ENCODE peak calls at places on chromosomes 3 and 15, in nine cellular contexts. C is left lung; F is GM23248; I is body of pancreas; N is tibial nerve; Y is upper lobe of right lung; X is pancreas; Q is CD4-positive, alpha-beta memory T cell; D is cardiac muscle cell. E is an unnamed sample.

GRCh38 chr3:46882377-46883015 is 5.0 kb downstream of the PTH1R start:
- DNase-seq in C (no peak), F (peak; percentile 52), I (peak; percentile 16), N (no peak), Y (no peak), X (no peak), Q (no peak), D (peak; percentile 70), E (no peak)

GRCh38 chr3:132405188-132405587 is 12.1 kb upstream of the DNAJC13 start:
- DNase-seq in C (no peak), F (peak; percentile 60), I (no peak), N (no peak), Y (no peak), X (no peak), Q (no peak), D (peak; percentile 65), E (no peak)

GRCh38 chr3:113791381-113791780 is 44.5 kb downstream of the ATP6V1A start:
- DNase-seq in C (no peak), F (peak; percentile 17), I (no peak), N (no peak), Y (no peak), X (no peak), Q (no peak), D (no peak), E (no peak)

GRCh38 chr15:61809216-61809615 is 251.0 kb downstream of the VPS13C start:
- DNase-seq in C (no peak), F (no peak), I (no peak), N (no peak), Y (no peak), X (no peak), Q (no peak), D (no peak), E (no peak)

GRCh38 chr3:132317229-132317948 is at the start of gene ACP3:
- DNase-seq in C (no peak), F (peak; percentile 77), I (peak; percentile 74), N (no peak), Y (peak; percentile 75), X (peak; percentile 72), Q (no peak), D (peak; percentile 96), E (no peak)

GRCh38 chr3:10173926-10174435 is 9.3 kb downstream of the IRAK2 start:
- DNase-seq in C (peak; percentile 83), F (peak; percentile 97), I (peak; percentile 44), N (peak; percentile 43), Y (peak; percentile 79), X (peak; percentile 74), Q (no peak), D (peak; percentile 93), E (no peak)

GRCh38 chr3:119470851-119471250 is 2.1 kb downstream of the POGLUT1 start:
- DNase-seq in C (no peak), F (no peak), I (no peak), N (no peak), Y (no peak), X (no peak), Q (no peak), D (no peak), E (no peak)

GRCh38 chr15:99130765-99131440 is 26.0 kb downstream of the SYNM start:
- DNase-seq in C (no peak), F (no peak), I (no peak), N (no peak), Y (no peak), X (no peak), Q (no peak), D (no peak), E (no peak)

GRCh38 chr3:377158-377561 is 180.6 kb downstream of the CHL1 start:
- DNase-seq in C (no peak), F (peak; percentile 48), I (no peak), N (no peak), Y (no peak), X (no peak), Q (no peak), D (peak; percentile 7), E (no peak)

GRCh38 chr3:146387566-146387965 is 81.8 kb downstream of the PLSCR2 start:
- DNase-seq in C (no peak), F (no peak), I (no peak), N (no peak), Y (no peak), X (no peak), Q (no peak), D (no peak), E (no peak)

GRCh38 chr15:59953392-59953883 is 50.7 kb upstream of the FOXB1 start:
- DNase-seq in C (no peak), F (no peak), I (peak; percentile 11), N (no peak), Y (no peak), X (no peak), Q (no peak), D (no peak), E (no peak)

GRCh38 chr3:45915518-45916231 is 27.6 kb upstream of the CXCR6 start:
- DNase-seq in C (no peak), F (peak; percentile 98), I (no peak), N (no peak), Y (peak; percentile 74), X (no peak), Q (peak; percentile 88), D (peak; percentile 72), E (peak; percentile 81)

GRCh38 chr3:62611541-62612240 is 238.3 kb upstream of the FEZF2 start:
- DNase-seq in C (no peak), F (peak; percentile 68), I (no peak), N (no peak), Y (no peak), X (no peak), Q (no peak), D (peak; percentile 48), E (no peak)

GRCh38 chr3:71450985-71451560 is 132.5 kb downstream of the FOXP1 start:
- DNase-seq in C (no peak), F (no peak), I (no peak), N (no peak), Y (no peak), X (no peak), Q (no peak), D (no peak), E (peak; percentile 39)

GRCh38 chr3:71447197-71447596 is 136.3 kb downstream of the FOXP1 start:
- DNase-seq in C (no peak), F (no peak), I (peak; percentile 24), N (no peak), Y (no peak), X (no peak), Q (no peak), D (no peak), E (no peak)

GRCh38 chr3:71447803-71448202 is 135.7 kb downstream of the FOXP1 start:
- DNase-seq in C (no peak), F (no peak), I (no peak), N (no peak), Y (no peak), X (no peak), Q (no peak), D (no peak), E (no peak)

GRCh38 chr3:71451812-71452211 is 131.7 kb downstream of the FOXP1 start:
- DNase-seq in C (no peak), F (no peak), I (no peak), N (no peak), Y (no peak), X (no peak), Q (no peak), D (no peak), E (no peak)

GRCh38 chr3:71450162-71450561 is 133.4 kb downstream of the FOXP1 start:
- DNase-seq in C (no peak), F (no peak), I (peak; percentile 48), N (no peak), Y (no peak), X (peak; percentile 35), Q (no peak), D (no peak), E (no peak)
- H3K4me1 ChIP-seq in C (peaks cover 75% of the 10 kb centered on the region), F (no peaks in the 10 kb centered on the region), I (peaks cover 52% of the 10 kb centered on the region), N (no peaks in the 10 kb centered on the region), Y (peaks cover 43% of the 10 kb centered on the region), X (no peaks in the 10 kb centered on the region), Q (peaks cover 100% of the 10 kb centered on the region), D (peaks cover 60% of the 10 kb centered on the region), E (peaks cover 99% of the 10 kb centered on the region)

GRCh38 chr3:157532529-157533297 is 29.5 kb upstream of the VEPH1 start:
- DNase-seq in C (no peak), F (peak; percentile 93), I (peak; percentile 28), N (no peak), Y (no peak), X (peak; percentile 24), Q (no peak), D (peak; percentile 96), E (peak; percentile 5)
- H3K27ac ChIP-seq in C (no peak overlapping the region), F (peak overlapping the region; percentile 83), I (no peak overlapping the region), N (peak overlapping the region; percentile 9), Y (no peak overlapping the region), X (no peak overlapping the region), Q (no peak overlapping the region), D (no peak overlapping the region), E (no peak overlapping the region)

GRCh38 chr3:152200476-152201422 is 68.0 kb upstream of the MBNL1 start:
- DNase-seq in C (no peak), F (no peak), I (no peak), N (no peak), Y (no peak), X (no peak), Q (no peak), D (peak; percentile 35), E (no peak)
- H3K4me3 ChIP-seq in C (no peak overlapping the region), F (peak overlapping the region; percentile 6), I (no peak overlapping the region), N (peak overlapping the region; percentile 22), Y (peak overlapping the region; percentile 33), X (peak overlapping the region; percentile 4), Q (peak overlapping the region; percentile 55), D (no peak overlapping the region), E (peak overlapping the region; percentile 50)

DNA sequence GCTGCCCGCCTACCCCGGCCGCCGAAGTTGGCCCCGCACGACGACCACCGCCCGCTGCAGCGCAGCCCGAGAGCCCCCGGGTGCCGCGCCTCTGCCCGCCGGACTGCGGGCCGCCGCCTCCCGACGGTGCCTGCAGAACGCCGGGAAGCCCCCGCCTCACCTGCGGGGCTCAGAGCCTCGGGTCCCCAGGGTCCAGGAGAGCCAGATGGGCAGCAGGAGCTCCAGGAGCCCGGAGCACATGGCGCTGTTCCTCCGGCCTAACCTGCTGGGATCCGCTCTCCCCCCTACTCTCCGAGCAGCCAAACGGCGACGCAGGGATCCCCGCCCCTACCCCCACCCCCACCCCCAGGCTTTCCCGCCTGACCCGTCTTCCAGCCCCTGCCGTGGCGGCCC is 615 bp upstream of the GABRB3 start:
- DNase-seq in C (peak; percentile 45), F (no peak), I (peak; percentile 11), N (no peak), Y (no peak), X (no peak), Q (no peak), D (no peak), E (no peak)
- H3K4me1 ChIP-seq in C (peaks cover 14% of the 10 kb centered on the region), F (no peaks in the 10 kb centered on the region), I (peaks cover 16% of the 10 kb centered on the region), N (no peaks in the 10 kb centered on the region), Y (peaks cover 8% of the 10 kb centered on the region), X (no peaks in the 10 kb centered on the region), Q (no peaks in the 10 kb centered on the region), D (no peaks in the 10 kb centered on the region), E (no peaks in the 10 kb centered on the region)

E was measured in naive thymus-derived CD4-positive, alpha-beta T cell.